ENCODE peak calls at places on chromosomes 6 and 20, in five cellular contexts. One of them, this sample, is unnamed.

GRCh38 chr6:168109171-168109570 is 30.2 kb upstream of the FRMD1 start:
- DNase-seq in K562: no peak
- DNase-seq in HepG2: no peak
- DNase-seq in GM12878: no peak
- DNase-seq in SK-N-SH: no peak
- DNase-seq in this sample: no peak

GRCh38 chr20:25462166-25462565 is 54.7 kb downstream of the GINS1 start:
- DNase-seq in HepG2: no peak
- DNase-seq in K562: no peak
- DNase-seq in SK-N-SH: no peak
- DNase-seq in GM12878: no peak
- DNase-seq in this sample: no peak

GRCh38 chr6:53306819-53307347 is 41.9 kb downstream of the ELOVL5 start:
- DNase-seq in SK-N-SH: no peak
- DNase-seq in HepG2: peak
- DNase-seq in GM12878: peak
- DNase-seq in K562: no peak
- DNase-seq in this sample: no peak

GRCh38 chr20:4135385-4136077 is 120.2 kb upstream of the RNF24 start:
- DNase-seq in SK-N-SH: no peak
- DNase-seq in GM12878: no peak
- DNase-seq in K562: peak
- DNase-seq in HepG2: peak
- DNase-seq in this sample: peak

GRCh38 chr20:4604580-4604979 is 117.1 kb upstream of the PRND start:
- DNase-seq in GM12878: no peak
- DNase-seq in K562: no peak
- DNase-seq in SK-N-SH: no peak
- DNase-seq in HepG2: no peak
- DNase-seq in this sample: no peak

GRCh38 chr20:39851459-39851858 is 837.6 kb downstream of the MAFB start:
- DNase-seq in K562: no peak
- DNase-seq in GM12878: no peak
- DNase-seq in SK-N-SH: no peak
- DNase-seq in HepG2: no peak
- DNase-seq in this sample: no peak

GRCh38 chr20:641516-641913 is 11.5 kb downstream of the SRXN1 start:
- DNase-seq in HepG2: peak
- DNase-seq in GM12878: no peak
- DNase-seq in SK-N-SH: peak
- DNase-seq in K562: peak
- DNase-seq in this sample: peak

GRCh38 chr20:62733250-62733842 is 24.7 kb downstream of the NTSR1 start:
- DNase-seq in K562: no peak
- DNase-seq in GM12878: no peak
- DNase-seq in HepG2: no peak
- DNase-seq in SK-N-SH: no peak
- DNase-seq in this sample: no peak

GRCh38 chr20:6976535-6976934 is 209.0 kb downstream of the BMP2 start:
- DNase-seq in HepG2: no peak
- DNase-seq in GM12878: no peak
- DNase-seq in K562: no peak
- DNase-seq in SK-N-SH: no peak
- DNase-seq in this sample: no peak

GRCh38 chr6:50818673-50819072 is at the start of gene TFAP2B:
- DNase-seq in HepG2: no peak
- DNase-seq in GM12878: no peak
- DNase-seq in K562: no peak
- DNase-seq in SK-N-SH: peak
- DNase-seq in this sample: no peak

GRCh38 chr6:72272958-72273357 is 348.9 kb upstream of the KCNQ5 start:
- DNase-seq in K562: no peak
- DNase-seq in SK-N-SH: no peak
- DNase-seq in HepG2: no peak
- DNase-seq in GM12878: no peak
- DNase-seq in this sample: no peak

GRCh38 chr6:31898200-31899011 is 908 bp upstream of the EHMT2 start:
- DNase-seq in HepG2: peak
- DNase-seq in GM12878: no peak
- DNase-seq in SK-N-SH: peak
- DNase-seq in K562: no peak
- DNase-seq in this sample: peak

GRCh38 chr20:55667955-55668354 is 337.4 kb downstream of the CBLN4 start:
- DNase-seq in HepG2: no peak
- DNase-seq in SK-N-SH: no peak
- DNase-seq in K562: no peak
- DNase-seq in GM12878: no peak
- DNase-seq in this sample: no peak

GRCh38 chr20:4549711-4550259 is 171.9 kb upstream of the PRND start:
- DNase-seq in HepG2: no peak
- DNase-seq in GM12878: no peak
- DNase-seq in SK-N-SH: no peak
- DNase-seq in K562: no peak
- DNase-seq in this sample: no peak

GRCh38 chr6:78089551-78089950 is 436.7 kb downstream of the MEI4 start:
- DNase-seq in SK-N-SH: no peak
- DNase-seq in GM12878: no peak
- DNase-seq in K562: no peak
- DNase-seq in HepG2: no peak
- DNase-seq in this sample: no peak

GRCh38 chr6:42710316-42710715 is 12.1 kb downstream of the PRPH2 start:
- DNase-seq in HepG2: no peak
- DNase-seq in K562: no peak
- DNase-seq in GM12878: no peak
- DNase-seq in SK-N-SH: no peak
- DNase-seq in this sample: no peak

GRCh38 chr20:14892782-14893181 is 555.4 kb upstream of the FLRT3 start:
- DNase-seq in SK-N-SH: no peak
- DNase-seq in HepG2: no peak
- DNase-seq in GM12878: no peak
- DNase-seq in K562: no peak
- DNase-seq in this sample: no peak

GRCh38 chr20:63628246-63628975 is 1.5 kb upstream of the GMEB2 start:
- DNase-seq in HepG2: peak
- DNase-seq in K562: peak
- DNase-seq in SK-N-SH: peak
- DNase-seq in GM12878: peak
- DNase-seq in this sample: peak

GRCh38 chr6:9851541-9852380 is 563.1 kb downstream of the TFAP2A start:
- DNase-seq in GM12878: no peak
- DNase-seq in SK-N-SH: no peak
- DNase-seq in K562: no peak
- DNase-seq in HepG2: no peak
- DNase-seq in this sample: peak

GRCh38 chr6:87730310-87730709 is 28.3 kb upstream of the AKIRIN2 start:
- DNase-seq in HepG2: peak
- DNase-seq in GM12878: no peak
- DNase-seq in SK-N-SH: no peak
- DNase-seq in K562: no peak
- DNase-seq in this sample: no peak

GRCh38 chr20:325889-326644 is 715 bp downstream of the SOX12 start:
- DNase-seq in K562: peak
- DNase-seq in HepG2: peak
- DNase-seq in GM12878: no peak
- DNase-seq in SK-N-SH: peak
- DNase-seq in this sample: peak

GRCh38 chr6:149560736-149561135 is 5.4 kb upstream of the GINM1 start:
- DNase-seq in K562: no peak
- DNase-seq in HepG2: no peak
- DNase-seq in SK-N-SH: peak
- DNase-seq in GM12878: no peak
- DNase-seq in this sample: peak

GRCh38 chr6:33822575-33823395 is 19.0 kb upstream of the MLN start:
- DNase-seq in HepG2: peak
- DNase-seq in GM12878: no peak
- DNase-seq in SK-N-SH: peak
- DNase-seq in K562: peak
- DNase-seq in this sample: peak

GRCh38 chr6:44381739-44382138 is 5.8 kb upstream of the CDC5L start:
- DNase-seq in HepG2: peak
- DNase-seq in K562: no peak
- DNase-seq in SK-N-SH: no peak
- DNase-seq in GM12878: no peak
- DNase-seq in this sample: no peak

DNA sequence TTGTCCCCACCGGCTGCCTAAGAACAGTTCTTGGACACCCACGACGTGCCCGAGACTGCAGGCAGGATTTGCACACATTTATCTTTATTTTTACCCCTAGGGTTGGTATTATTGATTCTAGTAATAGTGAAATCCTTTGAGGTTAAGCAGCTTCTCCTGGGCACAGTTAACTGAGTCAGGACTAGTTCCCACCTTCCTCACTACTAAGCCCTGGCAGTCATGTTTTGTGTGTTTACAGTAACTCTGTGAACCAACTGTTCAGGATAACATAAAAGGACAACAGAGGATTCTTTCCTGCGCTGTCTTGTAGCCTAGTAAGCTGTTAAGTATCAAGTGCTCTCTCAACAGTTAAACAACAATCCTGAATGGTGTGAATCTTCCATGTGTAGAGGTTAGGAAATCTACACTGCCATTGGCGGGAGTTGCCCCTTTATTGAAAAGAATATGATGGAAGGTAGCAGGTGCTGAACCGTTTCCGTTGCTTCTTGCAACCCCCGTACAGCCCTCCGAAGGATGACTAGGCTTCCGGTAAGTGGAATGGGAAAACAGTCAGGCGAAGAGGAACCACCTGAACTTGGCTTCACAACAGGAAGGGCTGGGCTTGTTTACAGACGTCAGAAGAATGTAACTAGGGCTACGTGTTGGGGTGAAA is 979 bp upstream of the SOD2 start:
- DNase-seq in K562: peak
- DNase-seq in SK-N-SH: no peak
- DNase-seq in HepG2: peak
- DNase-seq in GM12878: no peak
- DNase-seq in this sample: no peak
- TF ChIP-seq FOXM1 in K562: no peak
- TF ChIP-seq FOXM1 in SK-N-SH: no peak
- TF ChIP-seq FOXM1 in HepG2: no peak
- TF ChIP-seq FOXM1 in GM12878: no peak
- TF ChIP-seq FOXM1 in this sample: no peak

GRCh38 chr6:111841822-111842221 is 31.4 kb downstream of the FYN start:
- DNase-seq in K562: no peak
- DNase-seq in SK-N-SH: no peak
- DNase-seq in GM12878: peak
- DNase-seq in HepG2: no peak
- DNase-seq in this sample: no peak
- TF ChIP-seq FOXM1 in K562: no peak
- TF ChIP-seq FOXM1 in SK-N-SH: no peak
- TF ChIP-seq FOXM1 in GM12878: peak
- TF ChIP-seq FOXM1 in HepG2: no peak
- TF ChIP-seq FOXM1 in this sample: no peak

DNA sequence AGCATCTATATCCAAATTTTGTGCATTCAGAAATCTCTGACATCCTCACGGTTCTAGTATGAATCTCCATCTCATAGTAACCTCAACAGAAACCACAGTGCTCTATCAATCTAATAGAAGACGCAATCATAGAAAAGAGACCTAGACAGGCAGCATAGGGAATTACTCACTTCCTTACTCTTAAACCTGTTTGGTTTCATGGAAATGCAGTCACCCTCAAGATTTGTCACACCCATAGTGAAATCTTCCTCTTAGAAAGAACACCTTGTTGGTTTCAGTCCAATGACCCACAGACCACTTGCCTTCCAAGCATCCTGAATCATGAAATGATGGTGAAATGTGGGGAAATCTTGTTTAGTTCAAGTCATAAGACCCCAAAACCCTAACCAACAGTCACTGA is 166.1 kb upstream of the PRDM1 start:
- DNase-seq in K562: no peak
- DNase-seq in SK-N-SH: no peak
- DNase-seq in GM12878: no peak
- DNase-seq in HepG2: no peak
- DNase-seq in this sample: no peak
- TF ChIP-seq FOXM1 in K562: no peak
- TF ChIP-seq FOXM1 in SK-N-SH: no peak
- TF ChIP-seq FOXM1 in GM12878: no peak
- TF ChIP-seq FOXM1 in HepG2: no peak
- TF ChIP-seq FOXM1 in this sample: no peak

DNA sequence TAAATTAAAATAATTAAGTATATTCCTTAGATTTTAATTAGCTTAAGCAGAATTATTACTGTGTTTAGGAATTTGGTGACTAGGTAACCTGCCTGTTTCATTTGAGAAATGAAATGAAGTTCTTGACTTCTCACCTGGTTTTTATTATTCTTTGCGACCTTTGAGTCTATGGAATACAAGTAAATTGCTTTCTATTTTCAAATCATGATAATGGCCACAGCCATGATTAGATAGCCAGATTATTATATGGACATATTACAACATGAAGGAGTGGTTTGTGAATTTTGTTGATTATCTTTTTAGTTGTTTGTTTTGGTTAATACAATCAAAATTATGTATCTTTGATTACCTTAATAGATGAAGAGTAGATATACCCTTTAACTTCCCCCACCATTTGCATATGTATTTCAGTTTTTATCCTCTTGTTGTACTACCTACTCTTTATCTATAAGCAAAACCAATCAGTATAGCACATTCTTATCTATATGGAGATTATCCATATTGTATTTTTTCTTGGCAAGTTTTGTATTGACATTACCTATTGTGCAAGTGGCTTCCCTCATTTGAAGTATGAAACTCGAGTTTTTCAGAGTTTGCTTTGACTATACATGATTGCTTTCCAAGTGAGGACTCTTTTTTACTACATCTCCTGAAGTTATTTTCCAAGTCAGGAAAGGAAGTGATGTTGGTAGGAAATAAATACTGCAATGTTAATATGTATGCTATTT is 47.9 kb downstream of the CD2AP start:
- DNase-seq in GM12878: no peak
- DNase-seq in K562: no peak
- DNase-seq in HepG2: no peak
- DNase-seq in SK-N-SH: no peak
- DNase-seq in this sample: no peak
- TF ChIP-seq FOXM1 in GM12878: no peak
- TF ChIP-seq FOXM1 in K562: no peak
- TF ChIP-seq FOXM1 in HepG2: no peak
- TF ChIP-seq FOXM1 in SK-N-SH: no peak
- TF ChIP-seq FOXM1 in this sample: no peak

DNA sequence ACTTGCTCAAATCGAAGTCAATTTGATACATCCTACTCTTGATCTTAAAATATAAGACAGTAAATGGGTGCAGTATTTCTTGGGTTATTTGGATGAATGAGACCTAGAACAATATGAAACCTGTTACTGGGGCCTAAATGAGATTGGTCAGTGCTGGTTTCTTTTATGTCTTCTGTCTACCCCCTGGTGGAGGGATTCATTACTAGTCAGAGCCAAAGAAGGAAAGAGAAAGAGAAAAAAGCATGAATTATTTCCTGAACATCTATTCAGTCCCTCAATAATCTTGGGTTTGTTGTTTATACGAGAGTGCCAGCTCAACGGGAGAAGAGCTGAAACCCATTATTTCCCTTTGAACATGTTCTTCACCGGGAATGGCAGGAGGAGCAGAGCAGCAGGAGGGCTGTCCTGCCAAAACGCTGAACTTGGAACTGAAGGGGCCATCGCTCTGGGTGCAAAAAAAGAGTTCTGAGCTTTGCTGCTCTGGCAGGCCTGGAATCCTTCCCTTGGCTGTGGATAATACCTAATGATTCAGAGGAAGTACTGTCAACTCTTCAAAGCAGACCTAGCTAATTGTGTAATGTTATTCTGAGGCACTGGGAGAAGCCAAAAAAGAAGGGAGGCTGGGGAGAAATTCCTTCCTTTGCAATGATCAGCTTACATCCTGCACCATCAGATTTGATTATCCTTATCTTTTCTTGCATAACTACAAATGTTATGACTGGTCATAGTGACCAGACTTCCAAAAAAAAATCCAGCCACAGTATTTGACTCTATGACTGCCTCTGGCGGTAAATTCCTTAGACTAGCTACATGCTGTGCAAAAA is 72.0 kb downstream of the BLOC1S5 start:
- DNase-seq in SK-N-SH: peak
- DNase-seq in HepG2: peak
- DNase-seq in GM12878: peak
- DNase-seq in K562: peak
- DNase-seq in this sample: peak
- TF ChIP-seq FOXM1 in SK-N-SH: no peak
- TF ChIP-seq FOXM1 in HepG2: no peak
- TF ChIP-seq FOXM1 in GM12878: no peak
- TF ChIP-seq FOXM1 in K562: no peak
- TF ChIP-seq FOXM1 in this sample: no peak